ENCODE peak calls at places on chromosomes 2 and 18, in ten cellular contexts. Q, F, C, A, N, S, W, G, K and J are unnamed samples.

GRCh38 chr2:45823723-45824206 is 172.3 kb downstream of the PRKCE start:
- DNase-seq in Q (no peak), F (no peak), C (peak; percentile 98), A (no peak), N (no peak), S (peak; percentile 85), W (no peak), G (peak; percentile 94), K (no peak), J (no peak)

GRCh38 chr2:201939366-201939985 is 94.2 kb upstream of the FZD7 start:
- DNase-seq in Q (no peak), F (no peak), C (no peak), A (no peak), N (no peak), S (no peak), W (no peak), G (no peak), K (no peak), J (peak; percentile 43)

GRCh38 chr2:62110415-62111025 is 85.4 kb upstream of the B3GNT2 start:
- DNase-seq in Q (no peak), F (no peak), C (no peak), A (no peak), N (no peak), S (no peak), W (peak; percentile 36), G (no peak), K (no peak), J (no peak)

GRCh38 chr18:302097-302496 is 34.2 kb upstream of the THOC1 start:
- DNase-seq in Q (no peak), F (no peak), C (no peak), A (no peak), N (no peak), S (peak; percentile 34), W (no peak), G (no peak), K (no peak), J (no peak)

GRCh38 chr2:888211-888801 is 62.3 kb upstream of the SNTG2 start:
- DNase-seq in Q (no peak), F (no peak), C (peak; percentile 3), A (no peak), N (no peak), S (no peak), W (no peak), G (no peak), K (no peak), J (no peak)

GRCh38 chr2:221680548-221680947 is 108.4 kb upstream of the EPHA4 start:
- DNase-seq in Q (no peak), F (no peak), C (no peak), A (no peak), N (no peak), S (no peak), W (no peak), G (no peak), K (no peak), J (no peak)

GRCh38 chr2:231604685-231605606 is 12.3 kb downstream of the TEX44 start:
- DNase-seq in Q (peak; percentile 99), F (peak; percentile 96), C (peak; percentile 98), A (peak; percentile 99), N (peak; percentile 99), S (peak; percentile 99), W (peak; percentile 95), G (peak; percentile 96), K (peak; percentile 100), J (peak; percentile 97)

GRCh38 chr2:106104332-106105062 is 89.6 kb downstream of the UXS1 start:
- DNase-seq in Q (peak; percentile 60), F (peak; percentile 79), C (peak; percentile 58), A (peak; percentile 81), N (peak; percentile 82), S (peak; percentile 42), W (peak; percentile 66), G (peak; percentile 76), K (no peak), J (peak; percentile 15)

GRCh38 chr2:121076501-121076820 is 208.5 kb downstream of the TFCP2L1 start:
- DNase-seq in Q (no peak), F (no peak), C (no peak), A (no peak), N (no peak), S (no peak), W (no peak), G (no peak), K (no peak), J (no peak)

GRCh38 chr2:173079968-173080860 is 4.6 kb downstream of the MAP3K20 start:
- DNase-seq in Q (peak; percentile 87), F (no peak), C (no peak), A (no peak), N (no peak), S (no peak), W (peak; percentile 97), G (peak; percentile 68), K (no peak), J (no peak)

GRCh38 chr2:13006407-13006806 is 289.7 kb downstream of the TRIB2 start:
- DNase-seq in Q (no peak), F (no peak), C (no peak), A (no peak), N (no peak), S (no peak), W (no peak), G (no peak), K (no peak), J (no peak)

GRCh38 chr2:33529771-33530481 is 53.5 kb downstream of the RASGRP3 start:
- DNase-seq in Q (peak; percentile 90), F (no peak), C (no peak), A (peak; percentile 36), N (no peak), S (no peak), W (peak; percentile 98), G (peak; percentile 61), K (no peak), J (peak; percentile 76)

GRCh38 chr18:59155140-59155539 is 15.5 kb downstream of the SEC11C start:
- DNase-seq in Q (no peak), F (no peak), C (no peak), A (no peak), N (no peak), S (no peak), W (peak; percentile 95), G (no peak), K (no peak), J (peak; percentile 90)

GRCh38 chr18:3898866-3899613 is 449.1 kb downstream of the TGIF1 start:
- DNase-seq in Q (no peak), F (no peak), C (no peak), A (no peak), N (no peak), S (no peak), W (no peak), G (no peak), K (no peak), J (no peak)

GRCh38 chr2:233445152-233445830 is 91.0 kb downstream of the DGKD start:
- DNase-seq in Q (no peak), F (no peak), C (no peak), A (no peak), N (no peak), S (no peak), W (no peak), G (no peak), K (peak; percentile 58), J (no peak)

GRCh38 chr2:233442028-233442310 is 87.7 kb downstream of the DGKD start:
- DNase-seq in Q (no peak), F (no peak), C (no peak), A (no peak), N (no peak), S (no peak), W (no peak), G (no peak), K (peak; percentile 47), J (no peak)

GRCh38 chr2:233444501-233444900 is 90.2 kb downstream of the DGKD start:
- DNase-seq in Q (no peak), F (no peak), C (no peak), A (no peak), N (no peak), S (no peak), W (no peak), G (no peak), K (peak; percentile 51), J (no peak)

GRCh38 chr2:233441161-233442027 is 87.1 kb downstream of the DGKD start:
- DNase-seq in Q (no peak), F (no peak), C (no peak), A (no peak), N (no peak), S (no peak), W (no peak), G (no peak), K (peak; percentile 73), J (no peak)

GRCh38 chr2:233443511-233444183 is 89.4 kb downstream of the DGKD start:
- DNase-seq in Q (peak; percentile 75), F (peak; percentile 92), C (peak; percentile 84), A (peak; percentile 90), N (peak; percentile 91), S (peak; percentile 84), W (peak; percentile 83), G (peak; percentile 85), K (peak; percentile 92), J (peak; percentile 46)
- TF ChIP-seq CTCF in Q (peak; percentile 85), F (peak; percentile 78), C (peak; percentile 88), A (peak; percentile 84), N (peak; percentile 72), S (peak; percentile 73), W (peak; percentile 91), G (peak; percentile 77), K (peak; percentile 70), J (peak; percentile 82)

GRCh38 chr2:208392300-208392699 is 14.3 kb upstream of the PTH2R start:
- DNase-seq in Q (no peak), F (no peak), C (no peak), A (no peak), N (no peak), S (no peak), W (no peak), G (peak; percentile 17), K (no peak), J (no peak)
- TF ChIP-seq CTCF in Q (peak; percentile 34), F (no peak), C (no peak), A (no peak), N (no peak), S (no peak), W (peak; percentile 22), G (no peak), K (no peak), J (peak; percentile 17)

DNA sequence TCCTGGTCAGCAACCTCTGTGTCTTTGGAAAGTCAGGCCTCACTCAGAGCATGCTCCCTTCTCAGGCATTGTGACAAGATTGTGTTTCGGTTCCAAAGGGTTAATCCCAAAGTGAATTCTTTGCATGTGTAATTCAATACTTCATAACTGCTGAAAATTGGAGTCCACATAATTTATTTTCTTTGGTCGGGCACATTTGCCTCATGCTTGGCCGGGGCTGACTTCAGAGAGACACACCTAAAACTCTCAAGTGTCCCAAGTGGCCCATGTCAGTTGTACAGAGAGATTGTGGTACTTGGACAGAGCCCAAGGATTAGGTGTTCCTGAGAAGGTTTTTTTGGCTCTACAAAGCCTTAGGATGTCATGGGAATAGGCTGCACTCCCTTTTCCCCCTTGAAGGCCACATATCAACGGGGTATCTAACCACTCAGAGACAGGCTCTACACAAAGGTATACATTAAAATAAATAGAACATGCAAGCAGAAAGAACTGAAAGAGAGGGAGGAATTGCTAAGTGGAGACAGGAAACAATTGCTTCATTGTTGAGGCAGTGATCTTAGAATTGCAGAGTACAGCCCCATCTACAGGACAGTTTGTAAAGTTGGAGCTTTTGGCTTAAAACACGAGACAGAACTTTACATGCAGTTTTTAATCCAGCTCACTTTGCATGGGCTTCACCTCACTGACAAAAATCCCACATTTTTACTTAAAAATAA is 1232.3 kb upstream of the ZEB2 start:
- DNase-seq in Q (peak; percentile 70), F (no peak), C (peak; percentile 14), A (peak; percentile 71), N (peak; percentile 10), S (no peak), W (peak; percentile 89), G (peak; percentile 93), K (no peak), J (peak; percentile 66)
- TF ChIP-seq CTCF in Q (peak; percentile 74), F (no peak), C (peak; percentile 60), A (peak; percentile 89), N (peak; percentile 52), S (peak; percentile 42), W (peak; percentile 82), G (peak; percentile 55), K (peak; percentile 79), J (peak; percentile 75)

GRCh38 chr2:73291461-73292315 is 1.7 kb downstream of the EGR4 start:
- DNase-seq in Q (no peak), F (peak; percentile 7), C (no peak), A (no peak), N (peak; percentile 47), S (no peak), W (no peak), G (no peak), K (peak; percentile 74), J (no peak)
- TF ChIP-seq CTCF in Q (peak; percentile 28), F (no peak), C (no peak), A (no peak), N (no peak), S (no peak), W (no peak), G (no peak), K (no peak), J (peak; percentile 19)